ENCODE peak calls at places on chromosomes 4 and X, in ten cellular contexts. J, L, P, M, N, W, G, I, E and T are unnamed samples. For H4K20me1, the result is how much of the 10 kb centered on the place peaks cover.

GRCh38 chr4:83535945-83536648 is at the start of gene GPAT3:
- DNase-seq in G (peak), I (peak), L (peak), W (peak), M (peak), P (peak), E (peak), J (no peak), N (no peak), T (no peak)

GRCh38 chr4:159227378-159227777 is 124.5 kb downstream of the RAPGEF2 start:
- DNase-seq in P (no peak), G (peak), N (no peak), E (peak), M (no peak), L (peak), W (no peak), J (no peak), I (no peak), T (no peak)

GRCh38 chrX:45164021-45164621 is 36.6 kb downstream of the DIPK2B start:
- DNase-seq in G (no peak), N (no peak), W (no peak), P (no peak), L (no peak), J (no peak), I (no peak), M (peak), E (no peak), T (no peak)

GRCh38 chr4:73864365-73864764 is 4.8 kb upstream of the CXCL1 start:
- DNase-seq in P (peak), N (no peak), G (no peak), L (no peak), W (peak), I (no peak), E (peak), M (no peak), J (no peak), T (peak)

GRCh38 chr4:82891728-82892466 is 944 bp upstream of the SEC31A start:
- DNase-seq in E (no peak), I (no peak), G (no peak), M (no peak), W (peak), J (peak), P (peak), L (peak), N (no peak), T (no peak)

GRCh38 chr4:10529891-10530786 is 72.9 kb upstream of the ZNF518B start:
- DNase-seq in N (no peak), W (no peak), I (no peak), M (peak), E (peak), P (no peak), L (no peak), G (peak), J (no peak), T (no peak)

GRCh38 chr4:89109841-89110540 is 1.3 kb upstream of the TIGD2 start:
- DNase-seq in G (no peak), W (no peak), E (no peak), P (peak), I (no peak), N (no peak), L (peak), M (peak), J (no peak), T (no peak)

GRCh38 chrX:41152221-41152620 is 67.0 kb downstream of the USP9X start:
- DNase-seq in J (no peak), W (no peak), M (no peak), G (no peak), N (no peak), I (no peak), L (no peak), E (no peak), P (no peak), T (no peak)

GRCh38 chrX:16466640-16467432 is 183.1 kb upstream of the S100G start:
- DNase-seq in J (no peak), M (no peak), W (peak), G (peak), E (peak), L (peak), N (no peak), I (no peak), P (no peak), T (no peak)

GRCh38 chr4:163395758-163396157 is 52.1 kb downstream of the NPY5R start:
- DNase-seq in W (no peak), L (no peak), I (no peak), G (no peak), P (no peak), N (no peak), M (no peak), J (peak), E (peak), T (no peak)

GRCh38 chrX:139192386-139192961 is 338.1 kb upstream of the F9 start:
- DNase-seq in I (no peak), P (no peak), N (no peak), W (no peak), M (no peak), L (peak), G (peak), J (no peak), E (no peak), T (no peak)

GRCh38 chr4:168773388-168774195 is 236.5 kb downstream of the CBR4 start:
- DNase-seq in G (no peak), M (no peak), L (no peak), J (no peak), N (no peak), I (no peak), W (no peak), E (no peak), P (no peak), T (no peak)

GRCh38 chr4:41095192-41095872 is 119.0 kb downstream of the APBB2 start:
- DNase-seq in L (no peak), G (no peak), N (no peak), M (no peak), J (no peak), W (no peak), P (no peak), E (no peak), I (no peak), T (no peak)

GRCh38 chr4:38989487-38989886 is 42.7 kb downstream of the TMEM156 start:
- DNase-seq in N (no peak), G (no peak), W (no peak), M (no peak), L (peak), E (peak), J (no peak), P (no peak), I (no peak), T (no peak)

GRCh38 chr4:90979551-90979950 is 852.4 kb downstream of the CCSER1 start:
- DNase-seq in M (no peak), L (no peak), E (no peak), J (no peak), P (no peak), N (no peak), I (no peak), W (no peak), G (no peak), T (no peak)

GRCh38 chrX:136623400-136623799 is 24.6 kb upstream of the CD40LG start:
- DNase-seq in G (no peak), N (no peak), J (no peak), M (no peak), E (no peak), P (no peak), W (no peak), L (no peak), I (no peak), T (no peak)

GRCh38 chr4:56405016-56405415 is 17.7 kb upstream of the AASDH start:
- DNase-seq in N (no peak), W (no peak), E (no peak), J (no peak), P (no peak), M (no peak), I (no peak), L (no peak), G (no peak), T (no peak)

GRCh38 chr4:101321481-101322042 is 25.8 kb downstream of the PPP3CA start:
- DNase-seq in E (peak), M (no peak), I (no peak), P (no peak), N (no peak), W (no peak), J (no peak), L (peak), G (no peak), T (no peak)
- H4K20me1 ChIP-seq in E (under half), M (under half), I (under half), P (under half), N (under half), W (under half), J (under half), L (under half), G (half or more), T (under half)

GRCh38 chrX:40105016-40105790 is 7.4 kb upstream of the BCOR start:
- DNase-seq in M (no peak), L (peak), P (peak), G (no peak), E (peak), W (peak), J (peak), I (no peak), N (no peak), T (peak)
- H2AFZ ChIP-seq in M (no peak), L (no peak), P (no peak), G (no peak), E (peak), W (no peak), J (no peak), I (no peak), N (peak), T (no peak)

GRCh38 chrX:47212381-47213293 is 5.8 kb upstream of the CDK16 start:
- DNase-seq in N (no peak), I (no peak), L (no peak), M (no peak), P (no peak), J (no peak), E (no peak), G (no peak), W (no peak), T (no peak)
- H4K20me1 ChIP-seq in N (under half), I (under half), L (under half), M (under half), P (under half), J (under half), E (under half), G (under half), W (under half), T (under half)

GRCh38 chrX:104310084-104310483 is 55.4 kb upstream of the ESX1 start:
- DNase-seq in M (peak), E (peak), L (peak), G (peak), W (no peak), I (no peak), P (no peak), J (peak), N (no peak), T (no peak)
- H2AFZ ChIP-seq in M (peak), E (peak), L (peak), G (peak), W (no peak), I (no peak), P (no peak), J (no peak), N (no peak), T (no peak)

DNA sequence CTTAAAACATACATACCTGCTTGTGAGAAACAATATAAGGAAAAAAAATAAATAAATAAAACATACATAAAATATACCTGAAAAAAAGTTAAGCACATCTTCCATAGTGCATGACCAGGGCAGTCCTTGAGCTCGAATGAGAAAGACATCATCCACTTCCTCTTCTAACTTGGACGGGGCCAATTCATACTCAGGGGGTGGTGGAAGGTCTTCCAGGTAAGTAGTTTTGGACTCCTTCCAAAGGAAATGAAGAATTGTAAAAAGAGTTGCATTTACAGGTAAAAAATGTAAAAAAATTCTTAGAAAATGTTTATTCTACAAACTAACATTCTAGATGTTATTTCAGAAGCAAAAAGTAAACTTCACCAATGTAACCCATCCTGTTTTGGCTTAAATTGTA is 3.6 kb downstream of the GRSF1 start:
- DNase-seq in E (no peak), P (no peak), J (no peak), N (no peak), I (no peak), M (no peak), L (no peak), G (no peak), W (no peak), T (no peak)
- H4K20me1 ChIP-seq in E (under half), P (under half), J (under half), N (under half), I (under half), M (under half), L (under half), G (half or more), W (half or more), T (under half)

GRCh38 chrX:132127748-132128147 is at the start of gene FRMD7:
- DNase-seq in I (no peak), J (no peak), M (peak), E (no peak), L (no peak), P (no peak), W (no peak), N (no peak), G (peak), T (no peak)
- H2AFZ ChIP-seq in I (no peak), J (no peak), M (no peak), E (no peak), L (no peak), P (no peak), W (no peak), N (no peak), G (no peak), T (no peak)

DNA sequence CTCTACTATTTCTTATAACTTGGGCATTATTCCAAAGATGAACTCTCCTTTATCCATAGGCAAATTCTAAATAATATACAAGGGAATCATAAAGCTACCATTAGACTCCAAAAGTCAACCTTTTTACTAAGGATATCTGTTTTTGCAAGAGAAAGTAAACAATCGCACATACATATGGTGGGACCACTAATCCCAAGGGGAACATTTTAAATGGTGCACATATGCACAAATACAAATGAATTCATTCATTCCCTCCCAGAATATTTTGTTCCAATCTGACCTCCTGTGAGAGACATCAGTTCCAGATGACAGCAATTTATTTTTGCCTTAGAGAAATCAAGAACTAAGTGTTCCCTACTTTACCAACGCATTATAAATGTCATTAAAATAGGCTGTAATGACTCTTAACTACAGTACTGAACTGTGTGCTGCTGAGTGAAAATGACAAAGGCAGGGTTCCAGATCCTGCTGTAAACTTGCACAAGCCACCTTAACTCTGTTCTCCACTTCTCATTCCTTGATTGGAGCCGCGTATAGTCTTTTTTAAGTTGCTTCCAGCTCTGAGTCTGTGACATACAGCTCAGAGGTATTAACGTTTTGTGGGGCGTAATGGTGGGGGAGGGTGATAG is 2.0 kb downstream of the DHX15 start:
- DNase-seq in G (no peak), L (peak), I (no peak), P (peak), W (peak), N (no peak), J (no peak), E (no peak), M (no peak), T (no peak)
- H4K20me1 ChIP-seq in G (half or more), L (under half), I (half or more), P (half or more), W (half or more), N (under half), J (half or more), E (under half), M (under half), T (half or more)